ENCODE peak calls at places on chromosomes 4 and X, in nine cellular contexts. W is uterus, K is testis, I is heart left ventricle, N is IMR-90, B is right lobe of liver, Q is body of pancreas, D is tibial nerve, U is HCT116. L is an unnamed sample.
A peak's percentile ranks its signal among the peaks of the same experiment; 100 is the strongest.

GRCh38 chr4:79996950-79997349 is 76.1 kb downstream of the ANTXR2 start:
- DNase-seq in W (no peak), K (no peak), I (no peak), N (no peak), B (no peak), Q (no peak), D (no peak), U (no peak), L (no peak)

GRCh38 chrX:47854474-47854873 is 17.8 kb downstream of the ZNF81 start:
- DNase-seq in W (peak; percentile 27), K (peak; percentile 67), I (no peak), N (peak; percentile 13), B (peak; percentile 32), Q (peak; percentile 24), D (peak; percentile 16), U (no peak), L (peak; percentile 36)

GRCh38 chrX:150547511-150548115 is 20.8 kb upstream of the MTM1 start:
- DNase-seq in W (peak; percentile 70), K (peak; percentile 85), I (peak; percentile 84), N (no peak), B (peak; percentile 84), Q (peak; percentile 67), D (peak; percentile 25), U (no peak), L (peak; percentile 88)

GRCh38 chrX:133674726-133675470 is 259.6 kb upstream of the GPC4 start:
- DNase-seq in W (no peak), K (no peak), I (no peak), N (no peak), B (no peak), Q (peak; percentile 56), D (no peak), U (no peak), L (no peak)

GRCh38 chr4:160110891-160111290 is 1008.0 kb downstream of the RAPGEF2 start:
- DNase-seq in W (no peak), K (no peak), I (no peak), N (no peak), B (no peak), Q (no peak), D (no peak), U (no peak), L (no peak)

GRCh38 chr4:57378766-57379165 is 268.6 kb upstream of the IGFBP7 start:
- DNase-seq in W (no peak), K (no peak), I (no peak), N (peak; percentile 2), B (no peak), Q (no peak), D (no peak), U (no peak), L (no peak)

GRCh38 chrX:25650216-25650615 is 487.9 kb upstream of the MAGEB18 start:
- DNase-seq in W (no peak), K (no peak), I (no peak), N (no peak), B (no peak), Q (no peak), D (no peak), U (no peak), L (no peak)

GRCh38 chr4:9898596-9899345 is 117.3 kb downstream of the DRD5 start:
- DNase-seq in W (no peak), K (peak; percentile 74), I (no peak), N (peak; percentile 16), B (no peak), Q (peak; percentile 16), D (peak; percentile 10), U (peak; percentile 35), L (peak; percentile 12)

GRCh38 chr4:166501941-166502382 is 628.9 kb downstream of the TLL1 start:
- DNase-seq in W (no peak), K (peak; percentile 75), I (peak; percentile 25), N (no peak), B (no peak), Q (peak; percentile 23), D (no peak), U (peak; percentile 39), L (no peak)

GRCh38 chrX:155899366-155899765 is 18.2 kb downstream of the VAMP7 start:
- DNase-seq in W (no peak), K (no peak), I (no peak), N (no peak), B (no peak), Q (no peak), D (no peak), U (no peak), L (no peak)
- H3K36me3 ChIP-seq in W (no peaks in the 10 kb centered on the region), K (no peaks in the 10 kb centered on the region), I (peaks cover 4% of the 10 kb centered on the region), N (peaks cover 10% of the 10 kb centered on the region), B (peaks cover 7% of the 10 kb centered on the region), Q (peaks cover 6% of the 10 kb centered on the region), D (no peaks in the 10 kb centered on the region), U (peaks cover 4% of the 10 kb centered on the region), L (peaks cover 5% of the 10 kb centered on the region)

GRCh38 chr4:86928400-86929255 is 6.2 kb upstream of the AFF1 start:
- DNase-seq in W (no peak), K (no peak), I (no peak), N (no peak), B (no peak), Q (no peak), D (no peak), U (no peak), L (no peak)

GRCh38 chr4:86924805-86925204 is 10.0 kb upstream of the AFF1 start:
- DNase-seq in W (no peak), K (no peak), I (no peak), N (peak; percentile 76), B (no peak), Q (no peak), D (no peak), U (no peak), L (no peak)

GRCh38 chr4:86921608-86922252 is 13.1 kb upstream of the AFF1 start:
- DNase-seq in W (no peak), K (no peak), I (no peak), N (no peak), B (no peak), Q (no peak), D (no peak), U (no peak), L (no peak)

GRCh38 chr4:86927843-86928395 is 6.9 kb upstream of the AFF1 start:
- DNase-seq in W (peak; percentile 74), K (no peak), I (no peak), N (peak; percentile 99), B (no peak), Q (peak; percentile 55), D (peak; percentile 59), U (no peak), L (no peak)

DNA sequence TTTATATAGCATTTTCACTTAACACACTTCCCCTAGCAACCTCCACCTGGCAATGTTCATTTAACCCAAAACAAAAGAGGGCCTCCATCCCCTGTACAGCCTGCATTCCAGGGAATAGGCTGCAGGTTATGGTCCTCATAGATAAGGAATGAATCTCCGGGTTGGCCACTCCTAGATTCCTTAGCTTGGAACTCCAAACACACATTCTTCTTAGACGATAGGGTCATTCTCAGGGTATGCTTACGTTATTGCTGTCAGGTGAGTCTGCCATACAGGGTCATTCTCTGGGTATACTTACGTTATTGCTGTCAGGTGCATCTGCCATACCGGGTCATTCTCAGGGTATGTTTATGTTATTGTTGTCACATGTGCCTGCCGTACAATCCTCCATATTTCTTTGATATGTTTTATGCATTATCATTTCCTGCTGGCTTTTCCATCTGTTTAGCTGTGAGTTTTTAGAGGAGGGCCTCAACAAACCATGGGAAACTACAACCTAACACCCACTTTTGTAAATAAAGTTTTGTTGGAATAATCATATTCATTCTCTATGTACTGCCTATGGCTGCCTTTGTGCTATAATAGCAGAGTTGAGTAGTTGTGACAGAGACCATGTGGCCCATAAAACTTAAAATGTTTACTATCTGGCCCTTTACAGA is 8.3 kb upstream of the AFF1 start:
- DNase-seq in W (no peak), K (no peak), I (no peak), N (peak; percentile 41), B (no peak), Q (no peak), D (no peak), U (no peak), L (no peak)
- H3K4me1 ChIP-seq in W (no peaks in the 10 kb centered on the region), K (no peaks in the 10 kb centered on the region), I (no peaks in the 10 kb centered on the region), N (peaks cover 11% of the 10 kb centered on the region), B (no peaks in the 10 kb centered on the region), Q (peaks cover 15% of the 10 kb centered on the region), D (no peaks in the 10 kb centered on the region), U (peaks cover 48% of the 10 kb centered on the region), L (no peaks in the 10 kb centered on the region)

DNA sequence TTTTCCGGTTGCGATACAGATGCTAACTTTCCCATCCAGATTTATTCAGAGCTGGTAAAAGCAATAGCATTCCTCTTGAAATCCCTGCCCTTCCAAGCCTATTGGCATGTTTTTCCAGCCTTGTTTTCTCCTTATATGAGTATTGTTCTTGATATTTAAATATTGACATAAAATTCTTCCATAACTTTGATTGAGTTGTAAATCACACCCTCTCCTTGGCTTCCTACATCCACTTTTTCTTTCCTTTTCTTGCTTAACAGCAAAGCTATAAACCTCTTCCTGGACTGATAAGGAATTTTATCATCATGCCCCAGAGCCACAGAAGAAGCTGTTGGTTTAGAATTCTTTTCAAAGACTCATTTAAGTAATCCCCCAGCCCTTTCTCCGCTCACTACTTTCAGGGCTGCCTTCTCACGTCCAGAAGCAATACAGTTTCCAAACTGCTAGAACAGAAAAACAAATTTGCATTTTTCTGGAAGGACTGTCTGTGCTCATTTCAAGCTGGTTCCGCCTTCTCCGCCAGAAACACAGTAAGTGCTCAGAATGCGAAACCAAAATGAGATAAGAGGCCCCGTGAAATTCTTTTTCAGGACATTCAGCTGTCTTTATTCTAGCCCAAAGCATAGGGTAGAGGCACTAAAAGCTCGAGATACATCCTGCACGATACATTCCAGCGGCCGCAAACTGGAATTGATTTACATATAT is 922 bp downstream of the MID1 start:
- DNase-seq in W (no peak), K (peak; percentile 25), I (no peak), N (no peak), B (no peak), Q (no peak), D (no peak), U (no peak), L (peak; percentile 38)
- TF ChIP-seq POLR2A in W (no peak), K (no peak), I (no peak), N (no peak), B (no peak), Q (no peak), D (no peak), U (no peak), L (no peak)

GRCh38 chr4:17812801-17813200 is 2.0 kb downstream of the NCAPG start:
- DNase-seq in W (no peak), K (no peak), I (no peak), N (no peak), B (no peak), Q (no peak), D (no peak), U (no peak), L (no peak)

GRCh38 chr4:17817027-17817426 is 6.2 kb downstream of the NCAPG start:
- DNase-seq in W (no peak), K (no peak), I (no peak), N (peak; percentile 78), B (no peak), Q (no peak), D (no peak), U (peak; percentile 10), L (no peak)

GRCh38 chr4:17812125-17812524 is 1.3 kb downstream of the NCAPG start:
- DNase-seq in W (no peak), K (no peak), I (no peak), N (no peak), B (no peak), Q (no peak), D (no peak), U (no peak), L (no peak)

GRCh38 chr4:17814140-17814539 is 3.4 kb downstream of the NCAPG start:
- DNase-seq in W (no peak), K (no peak), I (no peak), N (peak; percentile 59), B (no peak), Q (no peak), D (no peak), U (no peak), L (no peak)

GRCh38 chr4:17816142-17816541 is 5.4 kb downstream of the NCAPG start:
- DNase-seq in W (no peak), K (no peak), I (no peak), N (no peak), B (no peak), Q (no peak), D (no peak), U (no peak), L (no peak)
- H3K36me3 ChIP-seq in W (no peaks in the 10 kb centered on the region), K (no peaks in the 10 kb centered on the region), I (no peaks in the 10 kb centered on the region), N (no peaks in the 10 kb centered on the region), B (no peaks in the 10 kb centered on the region), Q (no peaks in the 10 kb centered on the region), D (no peaks in the 10 kb centered on the region), U (peaks cover 34% of the 10 kb centered on the region), L (no peaks in the 10 kb centered on the region)

L was measured in thyroid gland.